ENCODE peak calls at places on chromosome 17, in six cellular contexts. F is WERI-Rb-1, Y is heart right ventricle, Q is GM13976, X is cardiac fibroblast, T is mucosa of descending colon. I is an unnamed sample.

GRCh38 chr17:6548578-6549330 is 7.6 kb downstream of the PITPNM3 start:
- DNase-seq in Y (no peak), F (no peak), X (no peak), Q (peak), T (peak), I (peak)

GRCh38 chr17:69913241-69914015 is 161.6 kb upstream of the KCNJ16 start:
- DNase-seq in X (no peak), F (no peak), T (no peak), Y (no peak), Q (no peak), I (no peak)

GRCh38 chr17:51439395-51440229 is 179.3 kb downstream of the UTP18 start:
- DNase-seq in T (no peak), Y (no peak), F (no peak), X (no peak), Q (no peak), I (no peak)

GRCh38 chr17:43935926-43936261 is 6.4 kb downstream of the PPY start:
- DNase-seq in F (no peak), Y (no peak), T (no peak), X (no peak), Q (no peak), I (no peak)

GRCh38 chr17:61490540-61490975 is 38.3 kb downstream of the TBX4 start:
- DNase-seq in F (no peak), T (no peak), Y (no peak), Q (no peak), X (peak), I (no peak)

GRCh38 chr17:21418446-21419298 is 42.5 kb downstream of the KCNJ12 start:
- DNase-seq in F (no peak), Y (no peak), X (no peak), T (no peak), Q (no peak), I (no peak)

GRCh38 chr17:60534010-60534555 is 8.0 kb upstream of the APPBP2 start:
- DNase-seq in F (no peak), T (no peak), Y (no peak), Q (no peak), X (no peak), I (no peak)

GRCh38 chr17:74516561-74516960 is 14.7 kb downstream of the CD300LB start:
- DNase-seq in Y (no peak), X (no peak), T (no peak), F (no peak), Q (no peak), I (no peak)

GRCh38 chr17:80908776-80909175 is 82.9 kb upstream of the CHMP6 start:
- DNase-seq in X (no peak), F (no peak), Q (no peak), Y (no peak), T (no peak), I (no peak)

GRCh38 chr17:42340691-42341127 is 47.5 kb downstream of the STAT3 start:
- DNase-seq in Q (no peak), F (no peak), T (no peak), Y (no peak), X (no peak), I (peak)

GRCh38 chr17:37614391-37614790 is 5.2 kb upstream of the SYNRG start:
- DNase-seq in T (no peak), F (no peak), Y (no peak), X (peak), Q (no peak), I (no peak)

GRCh38 chr17:45117848-45118646 is 14.3 kb downstream of the PLCD3 start:
- DNase-seq in Y (no peak), X (no peak), F (no peak), T (no peak), Q (no peak), I (no peak)

GRCh38 chr17:74871329-74872076 is 1.3 kb downstream of the FDXR start:
- DNase-seq in T (no peak), Q (no peak), X (no peak), Y (no peak), F (no peak), I (no peak)

GRCh38 chr17:72575542-72576233 is 454.9 kb downstream of the SOX9 start:
- DNase-seq in F (no peak), Y (no peak), X (no peak), T (no peak), Q (no peak), I (no peak)

GRCh38 chr17:47983492-47984223 is 12.7 kb downstream of the CDK5RAP3 start:
- DNase-seq in Q (no peak), X (peak), F (no peak), Y (no peak), T (no peak), I (no peak)

GRCh38 chr17:44219126-44219635 is 294 bp downstream of the UBTF start:
- DNase-seq in X (peak), T (peak), Q (peak), F (no peak), Y (no peak), I (peak)

GRCh38 chr17:75475851-75476250 is 19.4 kb downstream of the TMEM94 start:
- DNase-seq in Y (no peak), F (peak), Q (no peak), T (no peak), X (peak), I (no peak)

GRCh38 chr17:32492281-32492623 is 5.5 kb downstream of the CDK5R1 start:
- DNase-seq in T (no peak), Y (no peak), X (no peak), Q (no peak), F (no peak), I (no peak)

GRCh38 chr17:32491371-32492280 is 4.8 kb downstream of the CDK5R1 start:
- DNase-seq in Y (no peak), Q (peak), T (peak), F (peak), X (no peak), I (peak)

GRCh38 chr17:32494621-32495346 is 8.0 kb downstream of the CDK5R1 start:
- DNase-seq in Y (no peak), X (no peak), T (no peak), Q (no peak), F (no peak), I (no peak)

GRCh38 chr17:32493581-32494513 is 7.1 kb downstream of the CDK5R1 start:
- DNase-seq in Q (no peak), T (no peak), F (no peak), Y (no peak), X (no peak), I (no peak)

GRCh38 chr17:32492648-32493289 is 6.0 kb downstream of the CDK5R1 start:
- DNase-seq in Q (peak), F (no peak), Y (no peak), X (no peak), T (no peak), I (no peak)
- TF ChIP-seq CTCF in Q (no peak), F (no peak), Y (no peak), X (no peak), T (no peak), I (no peak)

GRCh38 chr17:19317359-19318095 is 45.0 kb downstream of the B9D1 start:
- DNase-seq in Y (peak), X (peak), T (peak), Q (peak), F (peak), I (peak)
- TF ChIP-seq CTCF in Y (peak), X (peak), T (peak), Q (no peak), F (peak), I (peak)

GRCh38 chr17:66040402-66040801 is 151.5 kb downstream of the CEP112 start:
- DNase-seq in Q (no peak), Y (peak), T (no peak), X (peak), F (no peak), I (no peak)
- TF ChIP-seq CTCF in Q (no peak), Y (no peak), T (no peak), X (no peak), F (peak), I (no peak)

GRCh38 chr17:78674156-78674555 is 97.0 kb upstream of the DNAH17 start:
- DNase-seq in F (no peak), X (no peak), T (no peak), Y (no peak), Q (no peak), I (no peak)

GRCh38 chr17:78673395-78673794 is 96.2 kb upstream of the DNAH17 start:
- DNase-seq in F (no peak), Q (no peak), X (no peak), Y (no peak), T (no peak), I (no peak)

GRCh38 chr17:78675316-78675616 is 98.1 kb upstream of the DNAH17 start:
- DNase-seq in Q (no peak), Y (no peak), F (peak), X (no peak), T (no peak), I (no peak)

GRCh38 chr17:78675836-78676235 is 98.6 kb upstream of the DNAH17 start:
- DNase-seq in Q (no peak), Y (no peak), F (no peak), T (no peak), X (no peak), I (no peak)

GRCh38 chr17:78674595-78675315 is 97.6 kb upstream of the DNAH17 start:
- DNase-seq in T (no peak), X (no peak), Q (no peak), F (no peak), Y (no peak), I (no peak)
- TF ChIP-seq CTCF in T (no peak), X (no peak), Q (no peak), F (peak), Y (no peak), I (no peak)

GRCh38 chr17:17785407-17785806 is 51.4 kb downstream of the SREBF1 start:
- DNase-seq in Y (no peak), Q (no peak), T (no peak), X (no peak), F (no peak), I (no peak)

GRCh38 chr17:17784599-17785264 is 52.1 kb downstream of the SREBF1 start:
- DNase-seq in Y (no peak), Q (no peak), X (no peak), F (peak), T (no peak), I (peak)

GRCh38 chr17:17787568-17787967 is 49.2 kb downstream of the SREBF1 start:
- DNase-seq in F (no peak), T (no peak), X (no peak), Q (no peak), Y (no peak), I (no peak)

GRCh38 chr17:17788967-17789366 is 47.8 kb downstream of the SREBF1 start:
- DNase-seq in T (no peak), F (no peak), Y (no peak), Q (no peak), X (no peak), I (no peak)

GRCh38 chr17:17786998-17787397 is 49.8 kb downstream of the SREBF1 start:
- DNase-seq in Y (no peak), F (no peak), Q (no peak), X (no peak), T (no peak), I (no peak)
- TF ChIP-seq CTCF in Y (no peak), F (no peak), Q (no peak), X (no peak), T (no peak), I (no peak)

DNA sequence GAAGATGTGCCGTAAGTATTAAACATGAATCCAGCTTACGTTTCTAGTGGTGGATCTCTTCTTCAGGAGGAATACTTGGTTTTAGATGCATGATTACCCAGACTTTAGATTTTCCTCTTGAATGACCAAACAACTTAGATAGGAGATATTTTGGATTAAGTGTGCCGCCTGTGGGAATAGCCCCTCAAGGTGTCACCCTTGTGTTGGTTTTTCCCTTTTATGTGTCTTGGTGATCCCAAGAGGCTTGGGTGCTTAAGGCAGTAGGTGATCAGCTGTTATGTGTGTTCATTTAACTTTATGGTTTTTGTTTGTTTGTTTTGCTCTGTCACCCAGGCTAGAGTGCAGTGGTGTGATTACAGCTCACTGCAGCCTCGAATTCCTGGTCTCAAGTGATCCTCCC is 115.1 kb downstream of the PPM1E start:
- DNase-seq in F (no peak), Y (no peak), T (no peak), X (no peak), Q (no peak), I (peak)
- TF ChIP-seq CTCF in F (no peak), Y (no peak), T (no peak), X (no peak), Q (no peak), I (no peak)

GRCh38 chr17:16215273-16215964 is at the start of gene NCOR1:
- DNase-seq in X (peak), Q (peak), Y (peak), T (peak), F (peak), I (peak)

GRCh38 chr17:16215965-16216316 is 607 bp upstream of the NCOR1 start:
- DNase-seq in X (no peak), Q (peak), F (no peak), Y (no peak), T (no peak), I (peak)

GRCh38 chr17:16215002-16215272 is 397 bp downstream of the NCOR1 start:
- DNase-seq in Q (peak), Y (no peak), F (peak), T (peak), X (peak), I (peak)

GRCh38 chr17:16214190-16215001 is 938 bp downstream of the NCOR1 start:
- DNase-seq in Y (no peak), X (no peak), Q (no peak), F (no peak), T (no peak), I (no peak)

DNA sequence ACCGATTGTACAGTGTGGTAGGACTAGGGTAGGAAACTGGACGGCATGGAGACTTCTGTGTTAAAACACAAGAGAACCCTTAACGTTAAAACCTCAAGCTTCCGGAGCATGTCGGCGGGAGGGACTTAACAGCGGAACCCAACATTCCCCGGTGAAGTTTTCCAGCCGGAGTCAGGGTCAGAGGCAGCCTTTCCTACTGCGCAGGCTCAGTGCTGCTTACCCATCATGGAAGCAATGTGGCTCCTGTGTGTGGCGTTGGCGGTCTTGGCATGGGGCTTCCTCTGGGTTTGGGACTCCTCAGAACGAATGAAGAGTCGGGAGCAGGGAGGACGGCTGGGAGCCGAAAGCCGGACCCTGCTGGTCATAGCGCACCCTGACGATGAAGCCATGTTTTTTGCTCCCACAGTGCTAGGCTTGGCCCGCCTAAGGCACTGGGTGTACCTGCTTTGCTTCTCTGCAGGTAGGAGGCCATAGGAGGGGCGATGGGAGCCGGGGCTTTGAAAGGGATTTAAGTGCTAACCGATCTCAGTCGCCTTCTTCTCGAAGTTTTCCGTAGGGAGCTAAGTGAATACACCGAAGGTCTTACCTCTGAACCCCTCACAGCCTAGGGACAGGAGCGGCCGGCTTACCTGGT is at the start of gene PIGL:
- DNase-seq in T (peak), F (peak), X (peak), Q (peak), Y (peak), I (peak)
- TF ChIP-seq CTCF in T (no peak), F (no peak), X (no peak), Q (no peak), Y (no peak), I (no peak)

GRCh38 chr17:8828517-8828875 is 29.3 kb upstream of the MFSD6L start:
- DNase-seq in Y (no peak), T (no peak), Q (no peak), F (no peak), X (no peak), I (peak)
- TF ChIP-seq CTCF in Y (no peak), T (no peak), Q (no peak), F (no peak), X (no peak), I (no peak)

GRCh38 chr17:34892864-34893263 is 68.4 kb downstream of the CCT6B start:
- DNase-seq in T (no peak), X (no peak), Y (no peak), F (peak), Q (peak), I (peak)
- TF ChIP-seq CTCF in T (no peak), X (peak), Y (peak), F (peak), Q (peak), I (peak)

I was measured in GM12865.